ENCODE peak calls at places on chromosomes 12 and 14, in eight cellular contexts. G is fibroblast of lung, E is cardiac muscle cell, U is suprapubic skin, Q is tibial nerve, P is aorta, D is mesendoderm, Z is heart left ventricle. B is an unnamed sample.

GRCh38 chr12:39103552-39104165 is 198.3 kb upstream of the CPNE8 start:
- DNase-seq in E (peak; percentile 78), D (peak; percentile 82), G (peak; percentile 57), Q (no peak), U (no peak), Z (peak; percentile 19), P (no peak), B (no peak)

GRCh38 chr14:84767434-84767833 is 762.5 kb upstream of the FLRT2 start:
- DNase-seq in Z (no peak), P (no peak), Q (no peak), D (no peak), E (no peak), U (no peak), G (no peak), B (no peak)

GRCh38 chr12:121776190-121777098 is 17.0 kb downstream of the RHOF start:
- DNase-seq in E (peak; percentile 73), U (peak; percentile 92), G (no peak), Q (peak; percentile 72), Z (peak; percentile 77), D (peak; percentile 73), P (peak; percentile 96), B (peak; percentile 78)

GRCh38 chr14:52974406-52974805 is 23.6 kb upstream of the FERMT2 start:
- DNase-seq in Z (no peak), Q (no peak), P (no peak), G (peak; percentile 17), E (no peak), U (no peak), D (no peak), B (no peak)

GRCh38 chr12:82688035-82688501 is 1.4 kb downstream of the TMTC2 start:
- DNase-seq in P (no peak), G (peak; percentile 23), Q (no peak), Z (no peak), D (no peak), U (no peak), E (peak; percentile 29), B (no peak)

GRCh38 chr12:113837059-113837458 is 129.1 kb downstream of the RBM19 start:
- DNase-seq in Q (no peak), Z (no peak), G (no peak), U (no peak), P (no peak), D (no peak), E (peak; percentile 62), B (no peak)

GRCh38 chr12:50032516-50033316 is 7.4 kb upstream of the RACGAP1 start:
- DNase-seq in U (no peak), Q (no peak), G (no peak), Z (no peak), P (peak; percentile 74), D (peak; percentile 72), E (no peak), B (no peak)

GRCh38 chr14:34684578-34684977 is 29.8 kb downstream of the CFL2 start:
- DNase-seq in Z (no peak), E (peak; percentile 62), G (peak; percentile 52), P (no peak), D (no peak), U (no peak), Q (no peak), B (no peak)

GRCh38 chr14:61322011-61322798 is 826 bp downstream of the PRKCH start:
- DNase-seq in P (no peak), U (no peak), E (no peak), Z (peak; percentile 67), Q (no peak), D (no peak), G (no peak), B (peak; percentile 44)

GRCh38 chr12:106255493-106255892 is 7.7 kb upstream of the CKAP4 start:
- DNase-seq in E (no peak), G (no peak), U (no peak), Z (no peak), Q (no peak), P (no peak), D (no peak), B (no peak)

GRCh38 chr14:73457050-73457934 is 1.1 kb downstream of the NUMB start:
- DNase-seq in P (peak; percentile 82), G (peak; percentile 33), U (peak; percentile 80), Q (no peak), E (peak; percentile 26), Z (peak; percentile 52), D (peak; percentile 71), B (peak; percentile 0)

GRCh38 chr12:80565276-80565675 is 121.2 kb downstream of the PTPRQ start:
- DNase-seq in D (no peak), G (peak; percentile 44), U (no peak), Z (no peak), Q (no peak), P (no peak), E (peak; percentile 50), B (no peak)

GRCh38 chr14:61174395-61175386 is 106.4 kb downstream of the TMEM30B start:
- DNase-seq in E (peak; percentile 63), P (no peak), D (peak; percentile 47), U (no peak), Z (no peak), Q (no peak), G (peak; percentile 80), B (no peak)

GRCh38 chr12:128724468-128725046 is 99.2 kb downstream of the SLC15A4 start:
- DNase-seq in Q (no peak), G (no peak), U (no peak), P (no peak), D (no peak), Z (no peak), E (no peak), B (no peak)

GRCh38 chr12:114291389-114292075 is 114.4 kb downstream of the TBX5 start:
- DNase-seq in U (no peak), Q (no peak), P (no peak), G (peak; percentile 36), Z (no peak), E (no peak), D (no peak), B (no peak)

GRCh38 chr12:6914246-6914947 is at the start of gene ENO2:
- DNase-seq in G (peak; percentile 65), Z (peak; percentile 75), U (no peak), E (peak; percentile 66), D (peak; percentile 48), P (peak; percentile 95), Q (peak; percentile 59), B (peak; percentile 83)

GRCh38 chr12:22539055-22539454 is 5.3 kb downstream of the C2CD5 start:
- DNase-seq in Z (no peak), G (no peak), D (no peak), P (no peak), E (no peak), U (no peak), Q (no peak), B (no peak)

GRCh38 chr14:81565441-81566290 is 32.0 kb upstream of the SEL1L start:
- DNase-seq in D (peak; percentile 63), Z (no peak), Q (no peak), P (no peak), U (no peak), G (no peak), E (peak; percentile 27), B (no peak)

GRCh38 chr12:67681145-67681778 is 32.7 kb downstream of the DYRK2 start:
- DNase-seq in G (peak; percentile 97), Z (peak; percentile 52), U (no peak), E (peak; percentile 95), D (no peak), Q (no peak), P (no peak), B (no peak)

GRCh38 chr12:2351129-2351528 is 298.3 kb downstream of the CACNA1C start:
- DNase-seq in P (no peak), G (no peak), Q (no peak), Z (no peak), U (no peak), D (no peak), E (no peak), B (no peak)

GRCh38 chr12:130220361-130220760 is 58.1 kb downstream of the FZD10 start:
- DNase-seq in Z (no peak), Q (no peak), P (no peak), U (no peak), E (no peak), D (no peak), G (no peak), B (no peak)
- H3K4me3 ChIP-seq in Z (no peak overlapping the region), Q (no peak overlapping the region), P (no peak overlapping the region), U (no peak overlapping the region), E (no peak overlapping the region), D (no peak overlapping the region), G (no peak overlapping the region), B (no peak overlapping the region)

GRCh38 chr14:31278883-31279282 is 71.3 kb upstream of the HECTD1 start:
- DNase-seq in Q (no peak), U (no peak), G (no peak), Z (no peak), E (no peak), P (no peak), D (peak; percentile 27), B (no peak)
- H3K27ac ChIP-seq in Q (no peak overlapping the region), U (no peak overlapping the region), G (no peak overlapping the region), Z (no peak overlapping the region), E (no peak overlapping the region), P (no peak overlapping the region), D (no peak overlapping the region), B (no peak overlapping the region)

GRCh38 chr14:101840649-101841365 is 79.3 kb downstream of the PPP2R5C start:
- DNase-seq in Z (no peak), U (no peak), P (no peak), E (no peak), D (peak; percentile 44), G (no peak), Q (no peak), B (no peak)
- H3K4me1 ChIP-seq in Z (peaks cover 17% of the 10 kb centered on the region), U (peaks cover 16% of the 10 kb centered on the region), P (no peaks in the 10 kb centered on the region), E (no peaks in the 10 kb centered on the region), D (peaks cover 2% of the 10 kb centered on the region), G (peaks cover 6% of the 10 kb centered on the region), Q (no peaks in the 10 kb centered on the region), B (peaks cover 41% of the 10 kb centered on the region)

DNA sequence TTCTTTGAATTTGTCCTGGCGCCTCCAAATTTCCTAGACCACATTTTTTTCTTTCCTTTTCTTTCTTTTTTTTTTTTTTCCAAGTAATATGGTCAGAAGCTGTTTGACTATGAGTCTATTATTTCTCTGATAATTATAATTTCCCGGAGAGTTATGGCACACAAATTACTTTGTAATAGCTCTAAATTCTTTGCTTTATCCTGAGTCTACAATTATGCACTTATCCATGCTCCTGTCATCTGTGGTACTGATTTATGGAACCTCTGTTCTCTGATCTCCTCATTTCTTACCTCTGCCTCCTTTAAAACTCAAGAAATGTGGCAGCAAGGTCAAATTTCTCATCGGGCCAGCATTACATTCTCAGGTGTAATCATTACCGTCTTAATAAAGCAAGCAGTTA is 282.1 kb downstream of the PAWR start:
- DNase-seq in P (no peak), Z (no peak), G (peak; percentile 29), E (no peak), Q (no peak), U (no peak), D (no peak), B (no peak)
- H3K4me3 ChIP-seq in P (no peak overlapping the region), Z (no peak overlapping the region), G (no peak overlapping the region), E (no peak overlapping the region), Q (no peak overlapping the region), U (no peak overlapping the region), D (no peak overlapping the region), B (no peak overlapping the region)

DNA sequence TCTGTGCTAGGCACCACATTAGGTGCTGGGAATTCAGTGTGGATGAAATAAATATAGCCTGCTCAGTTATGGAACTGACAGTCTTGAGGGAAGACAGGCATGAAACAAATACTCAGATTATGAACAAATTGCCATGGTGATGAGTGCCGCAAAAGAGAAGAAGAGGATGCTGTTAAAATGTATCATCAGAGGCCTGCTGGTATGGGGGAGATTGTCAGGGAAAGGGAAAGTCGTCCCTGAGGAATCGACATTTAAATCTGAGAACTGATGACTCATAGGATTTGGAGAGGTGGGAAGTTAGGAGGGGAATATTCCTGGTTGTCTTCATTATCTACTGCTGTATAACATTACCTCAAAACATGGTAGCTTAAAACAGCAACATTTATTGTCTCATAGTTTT is 42.0 kb downstream of the PPP1R36 start:
- DNase-seq in U (no peak), G (no peak), Q (no peak), P (no peak), D (no peak), E (peak; percentile 10), Z (no peak), B (no peak)
- H3K27ac ChIP-seq in U (no peak overlapping the region), G (no peak overlapping the region), Q (no peak overlapping the region), P (no peak overlapping the region), D (no peak overlapping the region), E (no peak overlapping the region), Z (no peak overlapping the region), B (no peak overlapping the region)

B was measured in effector memory CD4-positive, alpha-beta T cell.